ENCODE peak calls at places on chromosome 13, in seven cellular contexts. Q is thoracic aorta, S is endothelial cell of umbilical vein, N is GM23248, G is colonic mucosa, X is cardiac muscle cell, Y is kidney epithelial cell. F is an unnamed sample. For H3K27me3, the result is how much of the 10 kb centered on the place peaks cover.

GRCh38 chr13:30892966-30893365 is 13.1 kb upstream of the MEDAG start:
- DNase-seq in N (peak), S (no peak), G (no peak), Y (no peak), Q (no peak), X (peak), F (peak)

GRCh38 chr13:93217701-93218100 is 8.9 kb upstream of the GPC6 start:
- DNase-seq in S (no peak), X (no peak), N (peak), Y (no peak), G (no peak), Q (no peak), F (no peak)

GRCh38 chr13:80235131-80235530 is 105.8 kb downstream of the SPRY2 start:
- DNase-seq in Q (no peak), S (peak), X (no peak), G (no peak), N (no peak), Y (no peak), F (no peak)

GRCh38 chr13:65497265-65497664 is 1732.9 kb downstream of the PCDH9 start:
- DNase-seq in Y (peak), N (no peak), S (no peak), X (no peak), Q (no peak), G (no peak), F (no peak)

GRCh38 chr13:110092869-110093268 is 214.1 kb downstream of the COL4A1 start:
- DNase-seq in G (no peak), S (no peak), X (no peak), Q (no peak), Y (no peak), N (peak), F (no peak)

GRCh38 chr13:44198826-44199225 is 174.8 kb upstream of the SERP2 start:
- DNase-seq in S (no peak), X (no peak), N (no peak), G (no peak), Y (no peak), Q (no peak), F (no peak)

GRCh38 chr13:72255908-72256307 is 388.9 kb upstream of the DACH1 start:
- DNase-seq in Q (no peak), X (peak), N (no peak), S (peak), Y (no peak), G (peak), F (no peak)

GRCh38 chr13:103277959-103278673 is 211.9 kb upstream of the SLC10A2 start:
- DNase-seq in N (no peak), Q (no peak), Y (no peak), X (no peak), S (no peak), G (no peak), F (no peak)

GRCh38 chr13:29583073-29583785 is 12.3 kb downstream of the SLC7A1 start:
- DNase-seq in N (peak), S (no peak), X (no peak), G (peak), Q (no peak), Y (peak), F (no peak)

GRCh38 chr13:94641432-94641941 is 39.8 kb downstream of the GPR180 start:
- DNase-seq in Y (no peak), S (peak), G (no peak), N (peak), X (no peak), Q (no peak), F (no peak)

GRCh38 chr13:46796129-46796514 is 839 bp downstream of the ESD start:
- DNase-seq in S (no peak), N (peak), X (no peak), G (no peak), Q (no peak), Y (no peak), F (no peak)

GRCh38 chr13:25037057-25037813 is 58.7 kb upstream of the PABPC3 start:
- DNase-seq in N (peak), G (peak), Y (peak), X (peak), S (peak), Q (no peak), F (peak)

GRCh38 chr13:108322206-108322824 is 52.8 kb downstream of the TNFSF13B start:
- DNase-seq in S (peak), Q (no peak), N (peak), X (peak), G (no peak), Y (peak), F (no peak)

GRCh38 chr13:21638319-21639282 is 32.3 kb upstream of the FGF9 start:
- DNase-seq in Y (no peak), X (peak), Q (no peak), G (peak), S (peak), N (peak), F (no peak)

GRCh38 chr13:89577301-89577700 is 1770.2 kb upstream of the MIR17HG start:
- DNase-seq in Q (no peak), S (no peak), N (no peak), Y (no peak), X (no peak), G (no peak), F (no peak)

GRCh38 chr13:40240293-40240692 is 426.1 kb downstream of the FOXO1 start:
- DNase-seq in Y (no peak), G (no peak), N (no peak), S (no peak), X (no peak), Q (no peak), F (no peak)

GRCh38 chr13:39910041-39910440 is 254.6 kb downstream of the COG6 start:
- DNase-seq in S (no peak), Y (no peak), Q (no peak), N (no peak), X (no peak), G (no peak), F (no peak)

GRCh38 chr13:112105244-112105681 is 38.3 kb downstream of the SOX1 start:
- DNase-seq in S (no peak), X (no peak), Y (no peak), Q (no peak), N (no peak), G (no peak), F (no peak)
- H3K27me3 ChIP-seq in S (under half), X (half or more), Y (half or more), Q (under half), N (under half), G (half or more), F (half or more)

GRCh38 chr13:49995535-49996165 is 1.2 kb upstream of the TRIM13 start:
- DNase-seq in S (peak), Y (no peak), X (no peak), Q (no peak), N (peak), G (no peak), F (no peak)
- H3K4me3 ChIP-seq in S (peak), Y (peak), X (peak), Q (peak), N (peak), G (peak), F (peak)

GRCh38 chr13:98448642-98448928 is 128.3 kb downstream of the STK24 start:
- DNase-seq in G (no peak), Y (no peak), N (no peak), Q (no peak), S (no peak), X (no peak), F (no peak)

GRCh38 chr13:98450495-98451167 is 126.3 kb downstream of the STK24 start:
- DNase-seq in X (peak), G (no peak), N (peak), Q (no peak), Y (no peak), S (no peak), F (peak)

GRCh38 chr13:98447881-98448641 is 128.8 kb downstream of the STK24 start:
- DNase-seq in S (peak), Q (no peak), X (peak), Y (no peak), N (peak), G (no peak), F (no peak)

GRCh38 chr13:98450012-98450411 is 126.9 kb downstream of the STK24 start:
- DNase-seq in G (no peak), N (peak), S (no peak), X (no peak), Y (no peak), Q (no peak), F (no peak)

DNA sequence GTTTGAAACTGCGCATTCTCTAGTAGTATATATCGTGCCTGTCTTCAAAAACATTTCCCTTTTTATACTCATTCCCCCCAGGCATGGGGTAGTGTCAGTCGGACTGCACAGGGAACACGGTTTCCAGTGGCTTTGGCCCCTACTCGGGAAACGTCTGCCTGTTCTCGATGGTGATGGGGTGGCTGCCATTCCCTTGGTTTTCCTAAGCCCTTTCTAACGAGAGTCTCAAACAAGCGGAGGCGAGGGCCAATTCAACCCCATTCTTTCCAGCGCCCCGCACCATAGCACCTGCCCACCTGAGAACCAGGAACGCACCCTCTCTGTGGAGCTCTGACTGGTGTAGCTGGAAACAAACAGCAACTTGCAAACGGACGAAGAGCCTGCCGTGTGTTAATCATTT is 127.6 kb downstream of the STK24 start:
- DNase-seq in N (no peak), Y (no peak), S (no peak), X (no peak), Q (no peak), G (no peak), F (no peak)
- H3K27me3 ChIP-seq in N (under half), Y (under half), S (under half), X (under half), Q (under half), G (under half), F (under half)

GRCh38 chr13:111556496-111556895 is 236.1 kb downstream of the TEX29 start:
- DNase-seq in S (no peak), N (no peak), G (no peak), Q (no peak), Y (no peak), X (no peak), F (no peak)
- H3K4me3 ChIP-seq in S (no peak), N (no peak), G (no peak), Q (no peak), Y (no peak), X (no peak), F (no peak)

GRCh38 chr13:111540486-111540885 is 220.0 kb downstream of the TEX29 start:
- DNase-seq in Q (no peak), G (no peak), S (no peak), N (no peak), Y (no peak), X (no peak), F (no peak)
- H3K27me3 ChIP-seq in Q (under half), G (under half), S (under half), N (under half), Y (under half), X (half or more), F (under half)

GRCh38 chr13:113723400-113724015 is 35.5 kb upstream of the TMEM255B start:
- DNase-seq in Q (no peak), N (no peak), X (no peak), G (no peak), S (no peak), Y (no peak), F (no peak)
- H3K4me3 ChIP-seq in Q (no peak), N (no peak), X (no peak), G (no peak), S (no peak), Y (no peak), F (no peak)

DNA sequence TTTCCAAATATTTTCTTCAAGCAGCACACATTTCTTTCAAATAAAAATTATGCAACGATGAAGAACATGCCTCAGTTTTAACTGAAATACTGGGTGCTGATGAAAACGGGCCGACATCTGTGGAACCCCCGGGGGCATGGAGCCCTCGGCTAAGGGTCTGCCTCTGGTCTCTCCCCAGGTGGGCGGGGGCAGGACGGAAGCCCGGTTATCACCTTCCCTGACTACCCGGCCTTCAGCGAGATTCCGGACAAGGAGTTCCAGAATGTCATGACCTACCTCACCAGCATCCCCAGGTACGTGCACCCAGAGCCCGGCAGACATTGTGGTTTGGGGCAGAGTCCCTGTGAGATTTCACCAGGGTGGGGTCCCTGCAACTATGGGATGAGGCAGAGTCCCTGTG is 55.5 kb downstream of the MCF2L start:
- DNase-seq in Q (no peak), S (no peak), X (no peak), N (no peak), G (no peak), Y (no peak), F (no peak)
- H3K27me3 ChIP-seq in Q (under half), S (under half), X (under half), N (under half), G (under half), Y (under half), F (under half)

GRCh38 chr13:27534108-27534975 is 84.0 kb upstream of the MTIF3 start:
- DNase-seq in X (no peak), Y (no peak), G (no peak), N (no peak), Q (no peak), S (no peak), F (no peak)

GRCh38 chr13:27535546-27535945 is 84.8 kb downstream of the LNX2 start:
- DNase-seq in G (no peak), N (no peak), S (no peak), Y (no peak), Q (no peak), X (no peak), F (no peak)

GRCh38 chr13:27536361-27537101 is 83.8 kb downstream of the LNX2 start:
- DNase-seq in Q (no peak), N (no peak), G (no peak), Y (no peak), X (no peak), S (no peak), F (no peak)

GRCh38 chr13:27534976-27535370 is 84.6 kb upstream of the MTIF3 start:
- DNase-seq in N (no peak), S (no peak), X (no peak), Y (no peak), G (no peak), Q (no peak), F (no peak)

DNA sequence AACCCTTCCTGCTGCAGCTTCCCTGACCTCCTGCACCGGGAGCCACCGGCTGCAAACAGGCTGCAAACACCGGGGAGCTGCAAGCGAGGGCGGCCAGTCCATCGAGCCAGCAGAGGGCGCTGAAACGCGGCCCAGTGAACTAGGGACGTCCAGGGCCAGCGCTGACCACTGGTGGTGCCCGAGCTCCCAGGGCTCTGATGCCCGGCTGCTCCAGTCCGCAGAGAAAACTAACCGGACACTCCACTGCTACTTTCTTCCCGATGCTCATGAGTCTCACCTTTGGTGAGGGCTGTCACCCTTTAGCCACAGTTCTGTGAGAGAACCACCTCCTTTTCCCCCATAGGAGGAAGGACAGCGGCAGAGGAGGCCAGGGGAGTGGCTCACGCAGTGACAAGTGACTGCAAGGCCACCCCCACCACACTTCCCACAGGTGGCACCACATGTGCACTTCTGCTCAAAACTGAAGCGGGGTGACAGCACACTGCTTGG is 82.8 kb upstream of the MTIF3 start:
- DNase-seq in Y (peak), N (peak), X (peak), S (peak), G (peak), Q (no peak), F (peak)
- H3K4me3 ChIP-seq in Y (peak), N (no peak), X (no peak), S (no peak), G (peak), Q (no peak), F (peak)

GRCh38 chr13:43107780-43108179 is 84.4 kb downstream of the DNAJC15 start:
- DNase-seq in Q (no peak), X (no peak), Y (no peak), N (peak), G (no peak), S (no peak), F (no peak)

GRCh38 chr13:43110658-43111057 is 87.3 kb downstream of the DNAJC15 start:
- DNase-seq in Q (no peak), Y (no peak), N (no peak), G (no peak), S (no peak), X (no peak), F (no peak)

GRCh38 chr13:43113603-43114002 is 90.2 kb downstream of the DNAJC15 start:
- DNase-seq in S (no peak), N (no peak), G (no peak), Q (no peak), X (no peak), Y (no peak), F (no peak)

GRCh38 chr13:43111887-43112400 is 88.6 kb downstream of the DNAJC15 start:
- DNase-seq in X (no peak), G (no peak), N (no peak), S (peak), Y (no peak), Q (no peak), F (no peak)

DNA sequence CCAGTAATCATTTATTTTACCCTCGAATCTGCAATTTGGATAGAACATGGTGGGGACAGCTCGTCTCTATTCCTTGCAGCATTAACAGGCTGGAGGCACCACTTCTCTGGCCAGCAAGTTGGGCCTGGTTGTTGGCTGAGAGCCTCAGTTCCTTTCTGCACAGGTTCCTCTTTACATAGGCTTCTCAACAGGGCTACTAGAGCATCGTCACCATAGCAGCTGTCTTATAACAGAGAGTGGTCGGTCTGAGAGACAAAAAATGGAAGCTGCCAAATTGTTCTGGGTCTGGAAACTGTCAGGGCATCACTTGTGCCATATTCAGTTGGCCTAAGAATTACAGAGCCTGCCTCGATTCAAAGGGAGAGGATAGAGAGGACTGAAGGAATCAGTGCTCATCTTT is 86.7 kb downstream of the DNAJC15 start:
- DNase-seq in N (no peak), Q (no peak), S (no peak), Y (no peak), X (peak), G (no peak), F (no peak)
- H3K27me3 ChIP-seq in N (under half), Q (under half), S (under half), Y (under half), X (under half), G (under half), F (under half)

DNA sequence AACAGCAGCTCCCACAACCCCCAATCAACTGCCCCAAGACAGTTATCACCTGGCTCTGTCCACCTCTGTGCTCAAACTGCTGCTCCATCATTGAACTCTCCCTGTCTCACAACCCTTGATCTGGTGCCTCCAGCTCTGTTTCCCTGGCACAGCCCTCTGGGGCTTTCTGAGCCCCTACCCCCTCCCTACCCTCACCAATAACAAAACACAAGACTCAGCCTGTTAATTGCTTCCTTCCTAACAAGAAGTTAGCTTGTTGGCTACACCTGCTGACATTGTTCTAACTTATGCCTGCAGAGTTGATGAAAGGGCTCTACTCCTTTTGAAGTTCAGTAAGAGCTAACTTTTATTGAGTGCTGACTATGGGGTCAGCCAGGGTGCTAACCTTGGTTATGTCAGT is 99.4 kb upstream of the FNDC3A start:
- DNase-seq in Q (no peak), S (peak), Y (no peak), N (no peak), X (no peak), G (no peak), F (no peak)
- H3K4me3 ChIP-seq in Q (no peak), S (no peak), Y (no peak), N (no peak), X (no peak), G (no peak), F (no peak)